ENCODE peak calls at places on chromosomes 7 and 10, in four cellular contexts. F is mesenchymal stem cell, U is H9, Y is trophoblast cell. D is an unnamed sample.

GRCh38 chr7:74464931-74465906 is 11.5 kb downstream of the GTF2IRD1 start:
- DNase-seq in Y (no peak), F (no peak), U (no peak), D (no peak)

GRCh38 chr7:135980665-135981180 is 3.6 kb upstream of the MTPN start:
- DNase-seq in F (peak), Y (no peak), U (no peak), D (no peak)

GRCh38 chr7:151439855-151440798 is at the start of gene CRYGN:
- DNase-seq in U (peak), F (no peak), Y (no peak), D (peak)

GRCh38 chr7:155339474-155339873 is 41.8 kb downstream of the INSIG1 start:
- DNase-seq in U (no peak), Y (no peak), F (no peak), D (no peak)

GRCh38 chr7:81618400-81619014 is 151.3 kb downstream of the HGF start:
- DNase-seq in F (peak), Y (peak), U (no peak), D (peak)

GRCh38 chr10:123885406-123886164 is 6.0 kb downstream of the CPXM2 start:
- DNase-seq in Y (no peak), U (no peak), F (no peak), D (no peak)

GRCh38 chr10:87538092-87538795 is 33.6 kb downstream of the MINPP1 start:
- DNase-seq in Y (no peak), U (no peak), F (no peak), D (peak)

GRCh38 chr7:101893326-101894085 is 76.1 kb downstream of the CUX1 start:
- DNase-seq in Y (no peak), F (no peak), U (no peak), D (no peak)

GRCh38 chr10:16887565-16887964 is 70.3 kb upstream of the RSU1 start:
- DNase-seq in Y (no peak), F (peak), U (no peak), D (no peak)

GRCh38 chr10:132484922-132485321 is 52.7 kb upstream of the INPP5A start:
- DNase-seq in F (no peak), U (no peak), Y (no peak), D (no peak)

GRCh38 chr10:54137396-54137795 is 663.6 kb downstream of the PCDH15 start:
- DNase-seq in Y (no peak), U (no peak), F (no peak), D (no peak)

GRCh38 chr10:123136221-123136805 is 543 bp downstream of the HMX3 start:
- DNase-seq in U (no peak), Y (no peak), F (no peak), D (no peak)

GRCh38 chr7:157552295-157552993 is 215.6 kb downstream of the DNAJB6 start:
- DNase-seq in F (no peak), Y (no peak), U (no peak), D (no peak)

DNA sequence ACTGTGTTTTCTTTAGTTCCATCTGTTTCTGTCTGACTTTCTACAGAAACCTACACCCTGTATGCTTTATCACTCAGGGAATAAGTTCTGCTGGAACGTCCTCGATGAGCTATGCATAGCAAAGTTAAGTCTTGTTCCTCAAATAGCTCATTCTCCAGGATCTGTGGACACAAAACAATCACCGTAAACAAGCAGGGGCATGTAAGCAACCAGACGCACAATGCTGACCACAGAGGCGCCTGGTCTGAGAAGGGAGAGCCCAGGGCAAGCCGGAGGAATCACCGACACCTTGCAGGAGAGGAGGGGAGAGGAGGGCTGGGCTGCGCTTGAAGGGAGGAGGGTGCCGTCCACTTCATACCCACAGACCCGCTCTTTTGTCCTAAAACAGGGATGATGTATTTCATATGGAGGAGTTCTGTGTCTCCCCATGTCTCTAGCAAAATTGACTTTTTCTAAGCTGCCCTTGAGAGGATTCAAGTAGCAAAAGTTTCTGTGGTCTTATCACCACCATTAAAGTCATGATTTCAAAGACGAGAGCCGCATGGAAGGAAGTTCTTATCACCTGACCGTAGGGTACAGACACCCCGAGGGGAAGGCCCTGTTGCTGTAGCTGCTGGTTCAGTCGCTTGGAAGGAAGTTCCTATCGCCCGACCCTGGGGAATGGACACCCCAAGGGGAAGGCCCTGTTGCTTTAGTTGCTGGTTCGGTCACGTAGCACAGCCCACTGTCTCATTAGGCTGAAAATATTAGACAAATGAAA is 14.3 kb downstream of the CALML3 start:
- DNase-seq in F (peak), Y (no peak), U (no peak), D (no peak)
- H3K4ac ChIP-seq in F (no peak), Y (peak), U (no peak), D (no peak)

DNA sequence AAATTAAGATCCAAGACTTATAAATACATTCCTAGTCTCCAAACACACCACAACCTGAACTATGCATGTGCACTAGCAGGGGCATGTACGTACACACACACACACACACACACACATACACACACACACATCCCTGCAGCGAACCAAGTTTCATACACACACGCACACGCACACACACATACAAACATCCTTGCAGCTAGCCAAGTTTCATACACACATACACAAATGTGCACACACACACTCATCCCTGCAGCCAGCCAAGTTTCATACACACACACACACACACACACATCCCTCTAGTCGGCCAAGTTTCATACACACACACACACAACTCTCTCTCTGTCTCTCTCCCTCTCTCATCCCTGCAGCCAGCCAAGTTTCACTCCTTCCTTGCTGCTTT is 82.7 kb upstream of the WIPF3 start:
- DNase-seq in Y (no peak), F (peak), U (no peak), D (peak)
- H3K4ac ChIP-seq in Y (no peak), F (no peak), U (no peak), D (no peak)

DNA sequence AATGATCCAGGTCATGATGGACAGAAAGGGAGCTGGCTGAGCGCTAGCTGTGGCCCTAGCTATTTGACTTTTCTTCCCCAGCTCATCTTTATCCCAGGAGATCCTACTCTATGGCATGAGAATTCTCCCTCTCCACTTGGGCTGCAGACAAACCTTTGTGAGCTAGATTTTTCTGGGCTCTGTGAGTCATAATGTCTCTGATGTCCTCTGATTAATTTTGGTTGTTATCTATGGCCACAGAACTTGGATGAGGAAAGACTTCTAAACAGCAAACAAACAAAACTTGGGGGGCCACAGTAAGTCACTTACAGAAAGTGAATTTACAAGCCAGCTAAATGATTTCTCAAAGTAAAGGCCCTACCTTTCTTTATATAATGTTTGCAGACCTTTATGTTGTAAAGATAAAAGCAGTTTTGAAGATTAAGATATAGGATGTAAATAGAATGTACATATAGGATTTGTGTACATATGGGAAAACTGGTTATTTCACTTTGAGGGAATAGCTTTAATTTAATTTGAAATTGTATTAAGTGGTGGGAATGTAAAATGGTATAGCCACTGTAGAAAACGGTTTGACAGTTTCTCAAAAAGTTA is 10.4 kb downstream of the ABLIM1 start:
- DNase-seq in F (no peak), U (no peak), Y (no peak), D (no peak)
- H3K4ac ChIP-seq in F (no peak), U (no peak), Y (no peak), D (no peak)

DNA sequence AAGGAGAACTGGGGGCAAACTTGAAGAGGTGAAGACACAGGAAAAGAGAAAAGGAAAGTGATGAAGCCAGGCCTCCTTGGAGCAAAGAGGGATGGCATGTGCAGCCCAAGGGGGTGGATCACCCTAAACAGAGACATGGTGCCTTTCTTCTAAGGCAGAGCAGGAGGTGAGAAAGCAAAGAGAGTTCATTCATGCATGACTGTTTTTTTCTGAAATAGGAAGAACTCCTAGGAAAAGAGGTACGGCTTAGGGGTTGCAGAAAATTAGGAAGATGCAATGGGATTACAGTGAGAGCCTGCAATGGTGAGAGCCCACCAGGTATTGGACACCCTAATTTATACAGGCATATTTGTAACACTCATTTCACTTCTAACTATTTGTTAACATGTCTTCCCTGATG is 15.9 kb downstream of the ITGB1 start:
- DNase-seq in F (no peak), U (no peak), Y (no peak), D (no peak)
- H3K4ac ChIP-seq in F (no peak), U (no peak), Y (peak), D (no peak)

GRCh38 chr10:63132651-63133055 is 475 bp upstream of the NRBF2 start:
- DNase-seq in F (no peak), U (no peak), Y (no peak), D (no peak)

GRCh38 chr10:63129888-63130287 is 3.2 kb upstream of the NRBF2 start:
- DNase-seq in U (peak), Y (no peak), F (no peak), D (peak)

GRCh38 chr10:63133787-63134557 is 844 bp downstream of the NRBF2 start:
- DNase-seq in Y (peak), U (no peak), F (peak), D (peak)

GRCh38 chr10:63137306-63137705 is 4.2 kb downstream of the NRBF2 start:
- DNase-seq in U (no peak), Y (no peak), F (peak), D (no peak)

GRCh38 chr10:63133056-63133786 is at the start of gene NRBF2:
- DNase-seq in U (peak), F (peak), Y (peak), D (peak)
- H3K4ac ChIP-seq in U (no peak), F (peak), Y (peak), D (peak)

GRCh38 chr10:61628875-61629513 is 33.7 kb upstream of the CABCOCO1 start:
- DNase-seq in F (peak), Y (peak), U (no peak), D (peak)
- H3K4ac ChIP-seq in F (no peak), Y (no peak), U (no peak), D (no peak)

GRCh38 chr10:101649530-101650085 is 45.4 kb downstream of the FBXW4 start:
- DNase-seq in Y (no peak), F (no peak), U (no peak), D (no peak)

GRCh38 chr10:101645659-101646058 is 49.3 kb downstream of the FBXW4 start:
- DNase-seq in U (no peak), Y (no peak), F (no peak), D (no peak)

GRCh38 chr10:101643546-101643945 is 51.4 kb downstream of the FBXW4 start:
- DNase-seq in F (no peak), Y (no peak), U (no peak), D (no peak)

GRCh38 chr10:101644002-101644401 is 51.0 kb downstream of the FBXW4 start:
- DNase-seq in Y (no peak), U (peak), F (no peak), D (peak)

GRCh38 chr10:101646369-101646768 is 48.6 kb downstream of the FBXW4 start:
- DNase-seq in Y (no peak), F (no peak), U (no peak), D (no peak)
- H3K4ac ChIP-seq in Y (no peak), F (no peak), U (no peak), D (no peak)

DNA sequence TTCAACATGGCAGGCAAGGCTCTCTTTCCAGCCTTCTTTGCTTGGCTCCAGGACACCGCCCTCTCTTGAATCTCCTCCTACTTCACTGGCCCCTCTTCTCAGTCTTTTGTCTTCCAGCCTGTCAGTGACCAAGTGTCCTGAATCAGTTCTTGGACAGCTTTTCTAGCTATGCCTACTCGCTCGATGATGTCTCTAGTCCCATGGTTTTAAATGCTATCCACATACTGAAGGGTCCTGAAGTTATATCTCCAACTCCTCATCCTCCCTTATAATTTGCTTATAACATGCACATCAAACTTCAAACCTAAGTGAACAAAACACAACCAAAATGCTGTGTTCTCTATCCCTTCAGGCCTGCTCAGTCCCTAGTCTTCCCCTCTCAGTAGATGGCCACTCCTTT is 5.0 kb upstream of the GOLGA7B start:
- DNase-seq in F (no peak), U (no peak), Y (no peak), D (no peak)
- H3K4ac ChIP-seq in F (no peak), U (no peak), Y (no peak), D (no peak)

DNA sequence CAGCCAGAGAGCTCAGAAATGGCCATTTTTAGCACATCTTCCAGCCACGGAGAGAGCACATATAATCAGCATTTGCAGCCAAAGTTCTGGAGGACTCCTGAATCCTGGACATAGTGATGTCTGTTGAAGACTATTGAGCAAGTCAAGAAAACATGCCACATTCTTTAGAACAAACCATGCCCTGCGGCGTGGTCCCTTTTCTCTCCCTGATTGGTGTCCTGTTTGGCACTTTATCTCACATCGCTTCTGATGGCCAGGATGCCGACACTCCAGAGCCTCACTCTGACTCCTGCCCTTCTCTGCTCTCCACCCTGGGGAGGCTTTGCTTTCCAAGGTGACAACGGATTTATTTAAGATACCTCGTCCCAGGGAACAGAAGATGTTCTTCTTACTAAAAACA is 153.9 kb downstream of the FANK1 start:
- DNase-seq in F (no peak), Y (peak), U (no peak), D (no peak)
- H3K4ac ChIP-seq in F (no peak), Y (no peak), U (no peak), D (no peak)

D was measured in mesendoderm.